ENCODE peak calls at places on chromosomes 4 and X, in five cellular contexts. E is adipocyte, D is heart left ventricle, H is upper lobe of left lung, S is H9. I is an unnamed sample. For H3K4me1, the result is how much of the 10 kb centered on the place peaks cover.

GRCh38 chrX:100609591-100609990 is 24.9 kb downstream of the TNMD start:
- DNase-seq in E (peak), D (no peak), H (no peak), S (no peak), I (no peak)

GRCh38 chrX:106952988-106953387 is 32.8 kb downstream of the CLDN2 start:
- DNase-seq in E (peak), D (no peak), H (no peak), S (no peak), I (no peak)

GRCh38 chrX:107684956-107685385 is 56.7 kb downstream of the PRPS1 start:
- DNase-seq in E (no peak), D (peak), H (peak), S (peak), I (peak)

GRCh38 chrX:119756926-119757635 is 1.3 kb upstream of the SOWAHD start:
- DNase-seq in E (no peak), D (no peak), H (no peak), S (peak), I (no peak)

GRCh38 chrX:14802943-14803710 is 69.7 kb downstream of the FANCB start:
- DNase-seq in E (peak), D (no peak), H (no peak), S (no peak), I (no peak)

GRCh38 chrX:46381630-46382029 is 163.6 kb downstream of the ZNF674 start:
- DNase-seq in E (peak), D (no peak), H (no peak), S (peak), I (no peak)

GRCh38 chrX:124033821-124034220 is 72.3 kb downstream of the STAG2 start:
- DNase-seq in E (peak), D (no peak), H (no peak), S (no peak), I (no peak)

GRCh38 chr4:44651425-44651824 is at the start of gene YIPF7:
- DNase-seq in E (no peak), D (no peak), H (no peak), S (no peak), I (no peak)

GRCh38 chr4:38489924-38490639 is 173.9 kb upstream of the KLF3 start:
- DNase-seq in E (peak), D (peak), H (no peak), S (peak), I (no peak)

GRCh38 chr4:123976875-123977274 is 580.3 kb downstream of the SPRY1 start:
- DNase-seq in E (no peak), D (no peak), H (no peak), S (no peak), I (no peak)

GRCh38 chr4:173793937-173794510 is 264.0 kb upstream of the HAND2 start:
- DNase-seq in E (peak), D (no peak), H (no peak), S (no peak), I (no peak)

GRCh38 chrX:123803331-123803983 is 56.4 kb upstream of the XIAP start:
- DNase-seq in E (peak), D (no peak), H (peak), S (no peak), I (no peak)

GRCh38 chrX:150155396-150156048 is 207.6 kb upstream of the MAMLD1 start:
- DNase-seq in E (peak), D (peak), H (no peak), S (no peak), I (peak)

GRCh38 chr4:2436301-2436700 is 17.5 kb downstream of the CFAP99 start:
- DNase-seq in E (peak), D (no peak), H (no peak), S (no peak), I (no peak)

GRCh38 chr4:181896609-181897008 is 346.6 kb upstream of the TENM3 start:
- DNase-seq in E (peak), D (no peak), H (no peak), S (no peak), I (no peak)

GRCh38 chr4:107153228-107153627 is 117.1 kb upstream of the DKK2 start:
- DNase-seq in E (no peak), D (no peak), H (no peak), S (peak), I (no peak)

GRCh38 chr4:64584981-64585557 is 175.8 kb upstream of the TECRL start:
- DNase-seq in E (peak), D (no peak), H (no peak), S (no peak), I (no peak)

GRCh38 chrX:110420771-110421498 is 62.3 kb downstream of the RTL9 start:
- DNase-seq in E (no peak), D (no peak), H (no peak), S (no peak), I (no peak)

GRCh38 chrX:54495814-54496516 is at the start of gene FGD1:
- DNase-seq in E (peak), D (peak), H (peak), S (peak), I (peak)

GRCh38 chr4:56158483-56158882 is 209.7 kb downstream of the CEP135 start:
- DNase-seq in E (no peak), D (no peak), H (no peak), S (no peak), I (no peak)

GRCh38 chr4:158824425-158825274 is 55.8 kb downstream of the FNIP2 start:
- DNase-seq in E (peak), D (no peak), H (no peak), S (no peak), I (no peak)

GRCh38 chr4:113574636-113575103 is 186.9 kb downstream of the CAMK2D start:
- DNase-seq in E (peak), D (no peak), H (no peak), S (no peak), I (no peak)

GRCh38 chr4:142274137-142274536 is 572.0 kb downstream of the INPP4B start:
- DNase-seq in E (peak), D (no peak), H (no peak), S (no peak), I (no peak)

GRCh38 chrX:140432328-140433025 is 72.4 kb downstream of the SOX3 start:
- DNase-seq in E (no peak), D (no peak), H (no peak), S (no peak), I (no peak)

GRCh38 chr4:38311495-38311894 is 351.3 kb downstream of the PTTG2 start:
- DNase-seq in E (no peak), D (no peak), H (no peak), S (no peak), I (no peak)

GRCh38 chrX:132022863-132023116 is 312 bp upstream of the STK26 start:
- DNase-seq in E (no peak), D (no peak), H (no peak), S (no peak), I (no peak)

GRCh38 chrX:109777749-109778148 is 44.7 kb upstream of the ACSL4 start:
- DNase-seq in E (no peak), D (no peak), H (no peak), S (no peak), I (no peak)

GRCh38 chr4:98663226-98664006 is 5.0 kb upstream of the TSPAN5 start:
- DNase-seq in E (no peak), D (peak), H (no peak), S (no peak), I (no peak)

DNA sequence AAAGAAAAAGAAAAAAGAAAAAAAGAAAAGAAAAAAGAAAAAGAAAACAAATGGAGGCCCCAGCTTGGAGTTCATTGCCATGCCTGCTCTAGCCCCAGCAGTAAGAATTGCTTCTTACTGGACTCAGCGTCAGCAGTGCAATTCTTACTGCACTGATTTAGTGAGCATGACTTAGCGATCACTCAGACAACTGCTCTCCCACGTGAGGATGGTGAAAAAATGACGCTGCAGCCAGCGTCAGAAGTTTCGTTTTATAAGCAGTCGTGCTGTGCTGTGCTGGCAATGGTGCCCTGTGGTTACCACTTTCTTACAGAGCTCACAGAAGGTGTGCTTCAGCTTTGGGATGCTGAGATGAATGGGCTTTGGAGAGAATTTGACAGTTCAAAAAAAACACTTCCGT is 68.3 kb upstream of the DDX3X start:
- DNase-seq in E (no peak), D (no peak), H (peak), S (no peak), I (no peak)
- H3K4me1 ChIP-seq in E (under half), D (under half), H (under half), S (under half), I (under half)

DNA sequence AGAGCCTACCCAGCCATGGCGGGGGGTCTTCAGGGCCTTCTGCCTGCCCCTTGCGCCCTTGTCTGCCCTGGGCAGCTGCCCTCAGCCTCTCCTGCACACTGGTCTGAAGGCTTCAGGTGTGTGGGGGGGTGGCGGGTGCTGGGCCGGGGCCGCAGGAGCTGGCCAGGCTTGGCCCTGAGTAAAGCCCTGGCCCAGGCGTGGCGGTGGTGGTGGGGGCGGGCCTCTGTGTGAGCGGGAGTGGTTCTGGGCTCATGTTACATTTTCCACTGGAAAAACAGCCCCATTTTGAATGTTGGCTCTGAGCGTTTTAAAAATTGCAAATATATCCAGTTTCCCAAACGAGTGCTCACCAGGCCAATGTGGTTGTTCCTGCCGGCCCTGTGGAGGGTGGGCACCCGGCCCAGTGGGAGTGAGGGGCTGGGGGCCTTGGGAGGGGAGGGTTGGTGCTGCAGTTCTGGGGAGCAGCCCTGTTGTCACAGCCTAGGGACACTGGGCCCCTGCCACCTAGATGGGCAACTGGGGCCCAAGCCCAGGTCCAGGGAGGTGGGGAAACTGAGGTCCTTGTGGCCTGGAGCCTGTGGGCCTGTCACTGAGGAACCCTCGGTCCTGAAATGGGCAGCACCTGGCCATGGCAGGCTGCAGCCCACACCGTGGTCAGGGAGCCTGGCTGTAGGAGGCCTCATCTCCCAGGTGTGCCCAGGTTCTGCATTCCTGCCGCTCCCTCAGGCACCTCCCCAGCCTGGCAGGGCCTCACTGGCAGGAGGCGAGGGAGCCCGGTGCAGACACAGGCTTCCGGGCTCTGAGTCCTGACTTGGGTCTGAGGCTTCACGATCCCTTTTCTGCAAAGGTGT is 28.3 kb downstream of the FGFRL1 start:
- DNase-seq in E (peak), D (no peak), H (no peak), S (no peak), I (no peak)
- H3K4me1 ChIP-seq in E (half or more), D (under half), H (under half), S (under half), I (under half)

DNA sequence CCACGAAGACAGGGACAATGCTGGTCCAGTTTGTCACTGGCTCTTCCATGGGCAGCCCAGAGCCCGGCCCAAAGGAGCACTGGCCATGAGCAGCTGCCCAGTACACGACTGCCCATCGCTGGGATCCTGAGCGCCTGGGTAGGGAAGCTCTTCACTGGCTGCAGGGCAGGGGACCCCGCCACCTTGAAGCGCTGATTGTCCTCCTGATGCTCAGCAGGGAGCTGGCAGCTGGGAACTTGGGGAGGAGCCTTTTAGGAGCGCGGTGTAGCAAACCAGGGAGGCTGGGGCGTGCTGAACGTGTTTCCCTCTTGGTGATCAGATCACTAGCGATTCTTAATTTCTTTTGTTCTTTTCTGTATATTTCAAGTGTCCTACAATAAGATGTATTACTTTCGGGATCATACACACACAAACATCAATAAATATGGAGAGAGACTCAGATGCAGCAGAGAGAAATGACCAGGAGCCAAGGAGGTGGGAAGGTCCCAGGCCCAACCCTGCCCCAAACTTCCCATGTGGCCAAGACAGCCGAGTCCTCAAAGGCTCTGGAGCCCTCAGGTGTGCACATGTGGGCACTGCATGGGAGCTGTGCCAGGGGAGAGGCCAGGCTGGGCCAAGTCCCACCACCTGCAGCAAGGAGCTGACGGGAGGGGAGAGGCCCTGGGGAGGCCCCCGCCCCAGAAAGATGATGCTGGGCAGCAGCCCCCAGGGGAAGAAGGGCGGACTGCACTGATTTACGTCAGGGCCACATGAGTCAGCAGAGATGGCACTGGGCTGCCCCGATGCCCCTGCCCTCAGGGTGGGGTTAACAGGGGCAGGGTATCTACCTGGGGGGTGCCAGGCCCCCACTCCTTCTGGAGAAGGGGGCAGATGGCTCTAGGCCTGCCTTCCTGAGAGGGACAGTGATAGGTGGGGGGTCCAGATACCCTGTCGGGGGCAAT is 1.6 kb downstream of the L1CAM start:
- DNase-seq in E (no peak), D (peak), H (no peak), S (no peak), I (peak)
- H3K4me1 ChIP-seq in E (under half), D (under half), H (under half), S (under half), I (under half)

GRCh38 chr4:41136456-41136855 is 77.9 kb downstream of the APBB2 start:
- DNase-seq in E (no peak), D (no peak), H (no peak), S (no peak), I (no peak)
- H3K4me1 ChIP-seq in E (under half), D (half or more), H (under half), S (under half), I (under half)

GRCh38 chr4:150302553-150302952 is 224.3 kb downstream of the DCLK2 start:
- DNase-seq in E (peak), D (no peak), H (no peak), S (no peak), I (no peak)

GRCh38 chr4:150308824-150309472 is 230.7 kb downstream of the DCLK2 start:
- DNase-seq in E (peak), D (no peak), H (no peak), S (no peak), I (no peak)

GRCh38 chr4:150310159-150310895 is 232.1 kb downstream of the DCLK2 start:
- DNase-seq in E (peak), D (no peak), H (no peak), S (no peak), I (no peak)

GRCh38 chr4:150305995-150306394 is 227.8 kb downstream of the DCLK2 start:
- DNase-seq in E (peak), D (no peak), H (no peak), S (no peak), I (no peak)

DNA sequence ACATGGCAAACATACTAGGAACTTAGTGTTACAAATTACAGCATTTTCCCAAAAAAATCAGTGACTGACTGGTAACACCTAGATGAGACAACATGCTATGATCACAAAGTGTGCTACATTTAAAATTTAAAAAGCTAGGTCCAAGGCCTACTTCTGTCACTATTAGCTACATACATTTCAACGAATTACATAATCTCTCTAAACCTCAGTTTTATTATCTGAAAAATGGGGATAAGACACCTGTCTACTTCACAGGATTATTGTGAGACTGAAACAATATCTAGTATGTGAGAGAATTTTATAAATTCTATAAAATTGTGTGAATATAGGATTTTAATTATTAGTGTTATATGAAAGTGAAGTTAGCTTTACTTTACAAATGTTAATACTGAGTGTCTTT is 228.5 kb downstream of the DCLK2 start:
- DNase-seq in E (no peak), D (no peak), H (no peak), S (no peak), I (no peak)
- H3K4me1 ChIP-seq in E (under half), D (under half), H (under half), S (under half), I (under half)

GRCh38 chr4:40990202-40990898 is 224.0 kb downstream of the APBB2 start:
- DNase-seq in E (peak), D (no peak), H (no peak), S (no peak), I (no peak)
- H3K4me1 ChIP-seq in E (half or more), D (under half), H (under half), S (under half), I (under half)

DNA sequence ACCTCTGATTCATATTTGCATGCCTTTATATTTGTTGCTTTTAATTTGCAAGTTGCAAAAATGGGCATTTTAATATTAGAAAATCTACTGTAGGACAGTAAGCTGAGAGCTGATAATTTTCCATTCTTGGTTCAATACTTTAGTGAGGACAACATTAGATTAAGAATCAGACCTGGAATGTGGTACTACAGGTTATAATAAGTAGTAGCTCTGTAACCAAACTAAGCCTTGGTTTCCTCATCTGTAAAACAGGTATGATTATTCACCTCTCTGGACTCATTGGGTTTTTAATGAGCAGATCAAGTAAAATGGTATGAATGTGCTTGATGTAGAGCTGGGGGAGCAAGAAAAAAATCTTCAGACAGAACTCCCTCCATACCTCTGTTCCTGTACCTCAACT is 31.1 kb downstream of the PRRG1 start:
- DNase-seq in E (no peak), D (no peak), H (no peak), S (no peak), I (no peak)
- H3K4me1 ChIP-seq in E (under half), D (under half), H (under half), S (under half), I (under half)

DNA sequence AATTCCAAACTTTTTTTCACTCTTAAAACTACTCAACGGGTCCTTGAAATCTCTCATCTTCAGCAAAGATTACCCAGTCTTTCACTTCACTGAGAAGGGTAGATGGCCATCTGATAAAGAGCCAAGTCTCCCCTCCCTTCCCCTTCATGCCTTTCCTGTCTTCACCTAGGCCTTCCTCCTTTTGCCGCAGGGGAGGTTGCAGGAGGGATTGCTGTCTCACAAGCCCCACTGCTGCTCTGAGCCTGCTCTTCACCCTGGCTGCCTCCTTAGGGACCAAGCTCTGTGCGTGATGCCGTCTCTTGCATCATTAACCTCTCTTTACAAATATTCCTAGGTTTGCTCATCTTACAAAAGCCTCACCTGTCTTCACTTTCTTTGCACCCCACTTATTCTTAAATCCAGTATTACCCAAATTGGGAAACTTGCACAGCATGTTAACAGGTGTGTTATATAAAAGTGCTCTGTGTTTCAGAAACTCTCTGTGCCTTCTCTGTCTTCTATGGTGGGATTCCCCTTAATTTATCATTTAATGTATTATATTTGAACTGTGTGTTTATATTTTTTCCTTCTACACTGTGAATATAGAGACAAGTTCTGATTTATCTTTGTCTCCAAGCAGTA is 3.8 kb downstream of the ZFX start:
- DNase-seq in E (peak), D (no peak), H (peak), S (peak), I (peak)
- H3K4me1 ChIP-seq in E (half or more), D (half or more), H (half or more), S (under half), I (under half)

GRCh38 chr4:138205531-138206233 is 36.5 kb downstream of the SLC7A11 start:
- DNase-seq in E (no peak), D (no peak), H (no peak), S (no peak), I (no peak)

GRCh38 chr4:138204507-138204906 is 37.6 kb downstream of the SLC7A11 start:
- DNase-seq in E (no peak), D (no peak), H (no peak), S (no peak), I (no peak)

GRCh38 chr4:138209094-138209493 is 33.1 kb downstream of the SLC7A11 start:
- DNase-seq in E (no peak), D (no peak), H (no peak), S (no peak), I (no peak)
- H3K4me1 ChIP-seq in E (under half), D (under half), H (under half), S (under half), I (under half)